ENCODE peak calls at places on chromosome 20, in six cellular contexts. M is mammary epithelial cell, Z is HCT116, G is A549, W is IMR-90, H is AG04450. X is an unnamed sample.

GRCh38 chr20:38165089-38165965 is at the start of gene TGM2:
- DNase-seq in M (peak), Z (no peak), G (peak), W (peak), H (no peak), X (no peak)

GRCh38 chr20:57881466-57882405 is 171.9 kb upstream of the PMEPA1 start:
- DNase-seq in M (no peak), Z (no peak), G (no peak), W (no peak), H (no peak), X (no peak)

GRCh38 chr20:18324596-18325089 is 36.3 kb downstream of the ZNF133 start:
- DNase-seq in M (no peak), Z (no peak), G (no peak), W (no peak), H (no peak), X (no peak)

GRCh38 chr20:33668087-33668790 is 1.5 kb downstream of the ACTL10 start:
- DNase-seq in M (no peak), Z (no peak), G (peak), W (no peak), H (no peak), X (no peak)

GRCh38 chr20:51860015-51860882 is 57.9 kb upstream of the SALL4 start:
- DNase-seq in M (no peak), Z (no peak), G (peak), W (peak), H (peak), X (no peak)

GRCh38 chr20:35972445-35972844 is 4.1 kb downstream of the CNBD2 start:
- DNase-seq in M (no peak), Z (no peak), G (no peak), W (no peak), H (no peak), X (no peak)

GRCh38 chr20:24648481-24648880 is 179.1 kb downstream of the SYNDIG1 start:
- DNase-seq in M (no peak), Z (no peak), G (no peak), W (no peak), H (no peak), X (no peak)

GRCh38 chr20:3727333-3728035 is 5.0 kb upstream of the HSPA12B start:
- DNase-seq in M (peak), Z (no peak), G (no peak), W (peak), H (no peak), X (no peak)

GRCh38 chr20:20019123-20019522 is 2.0 kb downstream of the NAA20 start:
- DNase-seq in M (peak), Z (no peak), G (no peak), W (no peak), H (no peak), X (no peak)

GRCh38 chr20:3551681-3552434 is 81.0 kb downstream of the ATRN start:
- DNase-seq in M (no peak), Z (no peak), G (no peak), W (peak), H (no peak), X (no peak)

GRCh38 chr20:49320460-49320859 is 42.6 kb upstream of the ZNFX1 start:
- DNase-seq in M (peak), Z (peak), G (peak), W (peak), H (no peak), X (no peak)

GRCh38 chr20:57596998-57597939 is 23.0 kb downstream of the ZBP1 start:
- DNase-seq in M (peak), Z (peak), G (peak), W (peak), H (no peak), X (peak)

GRCh38 chr20:41226426-41226825 is 89.1 kb downstream of the PLCG1 start:
- DNase-seq in M (no peak), Z (no peak), G (no peak), W (no peak), H (no peak), X (no peak)

GRCh38 chr20:63648895-63649589 is 4.2 kb downstream of the STMN3 start:
- DNase-seq in M (no peak), Z (no peak), G (no peak), W (no peak), H (no peak), X (no peak)

GRCh38 chr20:63652192-63652980 is 838 bp downstream of the STMN3 start:
- DNase-seq in M (no peak), Z (no peak), G (no peak), W (no peak), H (no peak), X (no peak)

GRCh38 chr20:63653041-63653973 is at the start of gene STMN3:
- DNase-seq in M (peak), Z (peak), G (peak), W (peak), H (peak), X (peak)

GRCh38 chr20:63653974-63654680 is 903 bp upstream of the STMN3 start:
- DNase-seq in M (no peak), Z (no peak), G (no peak), W (no peak), H (no peak), X (no peak)

GRCh38 chr20:63651942-63652191 is 1.4 kb downstream of the STMN3 start:
- DNase-seq in M (no peak), Z (no peak), G (no peak), W (no peak), H (no peak), X (no peak)
- H3K4me3 ChIP-seq in M (peak), Z (peak), G (peak), W (peak), H (peak), X (peak)

DNA sequence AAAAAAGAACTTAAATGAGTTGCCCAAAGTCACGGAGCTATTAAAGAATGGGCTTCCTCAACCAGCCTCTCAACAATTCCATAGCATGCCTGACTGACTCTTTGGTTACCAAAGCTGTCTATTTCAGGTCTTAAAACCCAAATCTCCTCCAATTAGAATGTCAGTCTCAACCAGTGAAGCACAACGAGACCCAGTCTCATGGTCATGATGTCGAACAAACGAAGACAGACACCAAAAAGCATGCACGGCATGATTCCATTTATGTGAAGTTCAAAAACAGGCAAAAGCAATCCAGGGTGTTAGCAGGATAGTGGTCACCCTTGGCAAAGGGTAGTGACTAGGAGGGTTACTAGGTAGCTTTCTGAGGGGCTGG is 16.3 kb upstream of the PTPN1 start:
- DNase-seq in M (no peak), Z (no peak), G (no peak), W (no peak), H (no peak), X (no peak)
- H3K4me3 ChIP-seq in M (no peak), Z (no peak), G (no peak), W (no peak), H (no peak), X (no peak)

DNA sequence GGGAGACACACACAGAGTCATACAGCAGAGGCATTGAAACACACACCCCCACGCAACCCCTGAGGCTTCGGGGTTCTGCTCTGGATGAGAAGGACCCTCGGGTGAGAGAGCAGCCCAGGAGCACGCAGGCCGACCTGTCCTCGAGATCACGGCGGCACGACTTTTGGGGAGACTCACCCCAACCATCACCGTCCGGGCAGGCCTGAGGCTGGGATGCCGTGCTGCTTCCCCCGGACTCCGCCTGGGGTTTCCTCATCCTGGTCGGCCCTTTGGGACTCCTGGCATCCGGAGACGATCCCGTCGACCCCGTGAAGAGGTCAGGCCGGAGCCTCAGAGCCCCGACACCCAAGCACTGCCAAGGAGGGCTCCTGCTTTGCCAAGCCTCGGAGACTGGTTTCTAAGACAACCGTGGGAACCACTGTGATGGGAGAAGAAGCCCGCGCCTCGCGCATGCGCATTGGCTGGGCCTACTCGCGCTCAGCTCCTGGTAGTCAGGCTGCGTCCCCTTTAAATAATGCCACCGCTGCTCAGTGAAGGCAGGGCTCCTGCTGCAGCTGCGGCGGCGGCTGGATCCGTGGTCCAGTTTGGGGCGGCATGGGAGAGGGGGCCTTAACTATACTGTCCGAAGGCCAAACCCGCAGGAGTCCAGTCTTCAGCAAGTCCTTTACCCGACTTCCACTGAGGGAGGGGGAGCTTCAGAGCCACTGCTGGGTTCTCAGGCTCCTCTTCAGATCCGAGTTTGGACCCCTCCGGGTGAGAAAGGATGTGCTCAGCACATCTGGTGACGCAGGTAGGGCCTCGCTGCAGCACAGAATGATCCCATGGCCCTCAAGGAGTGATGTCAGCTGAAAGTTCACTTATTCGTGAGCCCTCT is 171.4 kb upstream of the ZNF337 start:
- DNase-seq in M (peak), Z (no peak), G (peak), W (peak), H (no peak), X (peak)
- H3K4me3 ChIP-seq in M (peak), Z (no peak), G (peak), W (peak), H (peak), X (peak)

GRCh38 chr20:43559588-43559987 is 761 bp downstream of the SGK2 start:
- DNase-seq in M (no peak), Z (no peak), G (no peak), W (no peak), H (no peak), X (no peak)
- H3K4me3 ChIP-seq in M (no peak), Z (no peak), G (no peak), W (no peak), H (no peak), X (no peak)

GRCh38 chr20:23009636-23010035 is 25.5 kb upstream of the SSTR4 start:
- DNase-seq in M (peak), Z (no peak), G (peak), W (no peak), H (no peak), X (no peak)

GRCh38 chr20:23011008-23011721 is 23.9 kb upstream of the SSTR4 start:
- DNase-seq in M (no peak), Z (no peak), G (no peak), W (no peak), H (no peak), X (no peak)

GRCh38 chr20:23007886-23008285 is 27.2 kb upstream of the SSTR4 start:
- DNase-seq in M (no peak), Z (no peak), G (no peak), W (no peak), H (no peak), X (no peak)

GRCh38 chr20:23008673-23009072 is 26.4 kb upstream of the SSTR4 start:
- DNase-seq in M (no peak), Z (no peak), G (peak), W (no peak), H (no peak), X (no peak)

DNA sequence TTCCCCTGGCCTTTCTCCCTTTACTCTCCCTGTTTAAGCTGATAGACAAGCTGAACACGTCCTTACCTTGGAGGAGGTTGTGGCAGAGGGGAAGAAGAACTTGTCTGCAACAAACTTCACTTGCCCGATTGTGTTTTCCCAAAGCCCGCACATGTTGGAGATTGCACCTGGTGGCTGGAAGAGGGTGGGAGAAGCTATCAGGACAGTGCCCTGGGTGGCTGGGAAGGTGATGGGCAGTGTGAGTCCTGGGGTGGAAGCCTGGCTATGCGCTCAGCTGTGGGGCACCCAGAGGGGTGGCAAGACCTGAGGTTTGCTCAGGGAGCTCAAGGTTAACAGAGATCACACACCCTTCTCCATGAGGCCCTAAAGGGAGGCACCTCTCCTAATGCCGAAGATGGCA is 25.0 kb upstream of the SSTR4 start:
- DNase-seq in M (no peak), Z (no peak), G (no peak), W (no peak), H (no peak), X (no peak)
- H3K4me3 ChIP-seq in M (no peak), Z (no peak), G (no peak), W (no peak), H (no peak), X (no peak)

GRCh38 chr20:44491635-44492395 is 16.1 kb downstream of the TTPAL start:
- DNase-seq in M (no peak), Z (no peak), G (no peak), W (peak), H (no peak), X (no peak)
- H3K4me3 ChIP-seq in M (no peak), Z (no peak), G (no peak), W (no peak), H (no peak), X (no peak)

GRCh38 chr20:46690219-46691111 is 1.2 kb upstream of the TP53RK start:
- DNase-seq in M (no peak), Z (no peak), G (no peak), W (peak), H (no peak), X (no peak)
- H3K4me3 ChIP-seq in M (peak), Z (peak), G (peak), W (peak), H (peak), X (no peak)

DNA sequence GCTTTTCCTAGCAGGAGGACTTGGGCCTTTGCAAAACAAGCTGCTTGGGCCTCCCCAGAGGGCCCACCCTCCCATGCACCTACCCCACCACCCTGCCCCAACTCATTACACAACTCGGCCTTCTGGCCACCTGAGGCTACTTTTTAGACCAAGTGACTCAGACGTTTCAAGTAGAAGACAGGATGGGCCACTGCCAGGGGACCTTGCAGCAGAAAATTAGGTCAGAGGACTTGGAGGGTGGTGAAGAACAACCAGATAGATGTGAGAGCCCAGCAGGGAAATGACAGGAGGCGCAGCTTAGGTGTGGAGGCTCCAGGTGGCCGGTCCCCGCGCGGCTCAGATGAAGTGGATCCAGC is 1.4 kb downstream of the PPP1R3D start:
- DNase-seq in M (peak), Z (no peak), G (no peak), W (peak), H (no peak), X (no peak)
- H3K4me3 ChIP-seq in M (peak), Z (no peak), G (no peak), W (no peak), H (peak), X (no peak)

GRCh38 chr20:47792021-47792618 is 6.8 kb upstream of the SULF2 start:
- DNase-seq in M (peak), Z (no peak), G (peak), W (peak), H (peak), X (no peak)
- H3K4me3 ChIP-seq in M (no peak), Z (no peak), G (no peak), W (no peak), H (no peak), X (no peak)

X was measured in Jurkat, Clone E6-1.